ENCODE peak calls at places on chromosome 14, in eight cellular contexts. L, P, H, U, B, Q, A and W are unnamed samples.
A peak's percentile ranks its signal among the peaks of the same experiment; 100 is the strongest.

GRCh38 chr14:100532916-100533630 is 54.1 kb downstream of the BEGAIN start:
- DNase-seq in L (no peak), P (peak; percentile 28), H (peak; percentile 18), U (peak; percentile 44), B (no peak), Q (peak; percentile 59), A (no peak), W (peak; percentile 5)

GRCh38 chr14:89400529-89400928 is 16.5 kb downstream of the FOXN3 start:
- DNase-seq in L (no peak), P (no peak), H (no peak), U (no peak), B (no peak), Q (no peak), A (no peak), W (no peak)

GRCh38 chr14:21039059-21039422 is 3.1 kb upstream of the RNASE7 start:
- DNase-seq in L (peak; percentile 86), P (peak; percentile 84), H (peak; percentile 81), U (peak; percentile 70), B (no peak), Q (peak; percentile 35), A (peak; percentile 49), W (peak; percentile 92)

GRCh38 chr14:20560961-20561360 is at the start of gene RNASE9:
- DNase-seq in L (no peak), P (no peak), H (no peak), U (no peak), B (no peak), Q (no peak), A (no peak), W (no peak)

GRCh38 chr14:60622210-60622919 is 26.9 kb downstream of the SIX1 start:
- DNase-seq in L (no peak), P (no peak), H (no peak), U (peak; percentile 64), B (no peak), Q (peak; percentile 80), A (no peak), W (peak; percentile 33)

GRCh38 chr14:55580401-55581010 is 499 bp downstream of the KTN1 start:
- DNase-seq in L (peak; percentile 77), P (peak; percentile 68), H (peak; percentile 29), U (no peak), B (peak; percentile 59), Q (no peak), A (peak; percentile 59), W (peak; percentile 20)

GRCh38 chr14:86035882-86036281 is 505.9 kb downstream of the FLRT2 start:
- DNase-seq in L (no peak), P (no peak), H (no peak), U (peak; percentile 13), B (peak; percentile 32), Q (no peak), A (peak; percentile 43), W (peak; percentile 24)

GRCh38 chr14:85620937-85621336 is 91.0 kb downstream of the FLRT2 start:
- DNase-seq in L (no peak), P (no peak), H (no peak), U (no peak), B (no peak), Q (no peak), A (no peak), W (no peak)

GRCh38 chr14:92747701-92748258 is 647 bp downstream of the LGMN start:
- DNase-seq in L (no peak), P (no peak), H (no peak), U (no peak), B (peak; percentile 13), Q (peak; percentile 27), A (no peak), W (no peak)

GRCh38 chr14:78425782-78426181 is 255.6 kb downstream of the NRXN3 start:
- DNase-seq in L (no peak), P (no peak), H (no peak), U (no peak), B (no peak), Q (no peak), A (no peak), W (no peak)

GRCh38 chr14:102985665-102986064 is 63.2 kb downstream of the AMN start:
- DNase-seq in L (no peak), P (no peak), H (no peak), U (no peak), B (no peak), Q (no peak), A (no peak), W (no peak)

GRCh38 chr14:59313063-59314018 is 124.9 kb downstream of the DAAM1 start:
- DNase-seq in L (no peak), P (no peak), H (no peak), U (no peak), B (no peak), Q (no peak), A (no peak), W (peak; percentile 14)

GRCh38 chr14:36747411-36748184 is 85.9 kb downstream of the PAX9 start:
- DNase-seq in L (no peak), P (no peak), H (no peak), U (no peak), B (peak; percentile 16), Q (no peak), A (no peak), W (peak; percentile 27)

GRCh38 chr14:34356267-34356660 is 105.8 kb downstream of the SPTSSA start:
- DNase-seq in L (no peak), P (no peak), H (no peak), U (peak; percentile 54), B (no peak), Q (no peak), A (peak; percentile 18), W (peak; percentile 31)

GRCh38 chr14:59347915-59348314 is 117.3 kb downstream of the GPR135 start:
- DNase-seq in L (no peak), P (no peak), H (no peak), U (no peak), B (peak; percentile 25), Q (no peak), A (no peak), W (no peak)

GRCh38 chr14:54396183-54396492 is 669 bp upstream of the CDKN3 start:
- DNase-seq in L (no peak), P (no peak), H (no peak), U (no peak), B (no peak), Q (no peak), A (no peak), W (no peak)

GRCh38 chr14:90720336-90720735 is 95.9 kb downstream of the TTC7B start:
- DNase-seq in L (no peak), P (no peak), H (no peak), U (no peak), B (no peak), Q (no peak), A (peak; percentile 47), W (peak; percentile 10)

GRCh38 chr14:100955201-100955600 is 51.7 kb upstream of the RTL1 start:
- DNase-seq in L (no peak), P (no peak), H (no peak), U (peak; percentile 36), B (no peak), Q (peak; percentile 51), A (no peak), W (peak; percentile 2)

GRCh38 chr14:45664668-45665356 is 411.8 kb upstream of the MIS18BP1 start:
- DNase-seq in L (no peak), P (no peak), H (no peak), U (no peak), B (peak; percentile 20), Q (no peak), A (peak; percentile 19), W (no peak)
- TF ChIP-seq CTCF in L (no peak), P (no peak), H (no peak), U (no peak), B (peak; percentile 32), Q (peak; percentile 17), A (peak; percentile 38), W (peak; percentile 17)

GRCh38 chr14:104972301-104973211 is 5.6 kb downstream of the AHNAK2 start:
- DNase-seq in L (no peak), P (peak; percentile 11), H (peak; percentile 85), U (peak; percentile 57), B (no peak), Q (peak; percentile 36), A (peak; percentile 20), W (peak; percentile 44)
- H3K4me3 ChIP-seq in L (peak overlapping the region; percentile 40), P (no peak overlapping the region), H (no peak overlapping the region), U (no peak overlapping the region), B (no peak overlapping the region), Q (no peak overlapping the region), A (no peak overlapping the region), W (no peak overlapping the region)

DNA sequence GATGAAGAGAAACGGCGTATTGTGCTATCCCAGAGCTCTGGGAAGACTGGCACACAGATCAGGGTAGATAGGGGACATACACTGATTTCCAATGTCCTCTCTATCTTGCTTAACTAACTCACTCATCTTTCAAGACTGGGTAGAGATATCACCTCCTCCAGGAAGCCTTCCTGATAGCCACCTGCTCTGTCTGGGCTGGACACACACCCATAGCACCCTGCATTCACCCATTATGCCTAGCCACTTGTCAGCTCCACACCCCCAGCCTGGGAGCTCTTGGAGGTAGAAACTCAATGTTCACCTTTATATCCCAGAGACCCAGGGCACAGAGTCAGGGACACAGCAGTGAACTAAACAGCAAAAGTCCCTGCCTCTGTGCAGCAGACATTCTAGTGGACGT is 52.0 kb downstream of the ACTN1 start:
- DNase-seq in L (no peak), P (no peak), H (no peak), U (no peak), B (no peak), Q (no peak), A (no peak), W (no peak)
- TF ChIP-seq CTCF in L (no peak), P (no peak), H (no peak), U (no peak), B (no peak), Q (no peak), A (no peak), W (no peak)

GRCh38 chr14:105336477-105337287 is 22.1 kb downstream of the PACS2 start:
- DNase-seq in L (no peak), P (no peak), H (no peak), U (no peak), B (no peak), Q (no peak), A (peak; percentile 6), W (no peak)

GRCh38 chr14:105335735-105336476 is 21.4 kb downstream of the PACS2 start:
- DNase-seq in L (no peak), P (peak; percentile 72), H (no peak), U (no peak), B (no peak), Q (no peak), A (peak; percentile 8), W (no peak)

GRCh38 chr14:105337433-105337832 is 22.9 kb downstream of the PACS2 start:
- DNase-seq in L (no peak), P (no peak), H (no peak), U (no peak), B (no peak), Q (no peak), A (no peak), W (no peak)

GRCh38 chr14:105338392-105338791 is 23.8 kb downstream of the PACS2 start:
- DNase-seq in L (no peak), P (no peak), H (no peak), U (no peak), B (no peak), Q (no peak), A (no peak), W (no peak)

GRCh38 chr14:105337966-105338365 is 23.4 kb downstream of the PACS2 start:
- DNase-seq in L (no peak), P (peak; percentile 73), H (no peak), U (no peak), B (no peak), Q (no peak), A (peak; percentile 35), W (no peak)
- H3K4me3 ChIP-seq in L (no peak overlapping the region), P (no peak overlapping the region), H (no peak overlapping the region), U (no peak overlapping the region), B (no peak overlapping the region), Q (no peak overlapping the region), A (no peak overlapping the region), W (no peak overlapping the region)

GRCh38 chr14:65824978-65825299 is 412.4 kb downstream of the FUT8 start:
- DNase-seq in L (no peak), P (no peak), H (no peak), U (no peak), B (no peak), Q (no peak), A (no peak), W (no peak)
- TF ChIP-seq CTCF in L (no peak), P (no peak), H (no peak), U (no peak), B (no peak), Q (no peak), A (no peak), W (no peak)